ENCODE peak calls at places on chromosomes 4 and X, in nine cellular contexts. C is GM12864; F is foreskin fibroblast; M is AG10803; A is activated CD8-positive, alpha-beta memory T cell treated with anti-CD3 and anti-CD28 coated beads for 1 hour; X is stimulated activated CD8-positive, alpha-beta memory T cell treated with anti-CD3 and anti-CD28 coated beads, Interleukin-4, amount 100 ng/mL, for 24 hours; V is activated CD4-positive, alpha-beta T cell treated with anti-CD3 and anti-CD28 coated beads, Interleukin-2, amount 50 U/mL, for 48 hours; S is stromal cell of bone marrow; R is osteoblast. T is an unnamed sample.

GRCh38 chr4:141580523-141580922 is 55.9 kb upstream of the IL15 start:
- DNase-seq in C (no peak), F (no peak), M (no peak), A (no peak), X (no peak), V (no peak), S (no peak), R (no peak), T (peak)

GRCh38 chrX:10050481-10050880 is 83.3 kb downstream of the CLDN34 start:
- DNase-seq in C (no peak), F (no peak), M (no peak), A (no peak), X (no peak), V (no peak), S (no peak), R (no peak), T (no peak)

GRCh38 chr4:123301942-123302341 is 94.7 kb upstream of the SPRY1 start:
- DNase-seq in C (no peak), F (no peak), M (no peak), A (no peak), X (no peak), V (no peak), S (no peak), R (no peak), T (no peak)

GRCh38 chr4:24482871-24483270 is 101.5 kb downstream of the DHX15 start:
- DNase-seq in C (no peak), F (peak), M (no peak), A (no peak), X (no peak), V (no peak), S (no peak), R (no peak), T (no peak)

GRCh38 chrX:103254171-103254824 is 657 bp downstream of the TCEAL8 start:
- DNase-seq in C (no peak), F (peak), M (peak), A (peak), X (peak), V (peak), S (no peak), R (no peak), T (peak)

GRCh38 chr4:76373919-76374552 is 46.9 kb downstream of the CCDC158 start:
- DNase-seq in C (no peak), F (peak), M (peak), A (no peak), X (no peak), V (no peak), S (peak), R (no peak), T (no peak)

GRCh38 chr4:121726642-121727268 is 30.0 kb upstream of the ANXA5 start:
- DNase-seq in C (peak), F (peak), M (peak), A (no peak), X (no peak), V (no peak), S (peak), R (peak), T (peak)

GRCh38 chr4:997375-998071 is 4.3 kb upstream of the SLC26A1 start:
- DNase-seq in C (no peak), F (peak), M (no peak), A (no peak), X (no peak), V (no peak), S (no peak), R (peak), T (peak)

GRCh38 chrX:70762285-70762684 is 146.2 kb downstream of the TEX11 start:
- DNase-seq in C (no peak), F (no peak), M (no peak), A (no peak), X (no peak), V (no peak), S (no peak), R (no peak), T (peak)

GRCh38 chrX:151336809-151337208 is 60.2 kb upstream of the VMA21 start:
- DNase-seq in C (no peak), F (no peak), M (no peak), A (no peak), X (no peak), V (no peak), S (no peak), R (no peak), T (no peak)

GRCh38 chr4:114136067-114136466 is 156.6 kb upstream of the ARSJ start:
- DNase-seq in C (no peak), F (no peak), M (peak), A (no peak), X (no peak), V (no peak), S (no peak), R (no peak), T (no peak)

GRCh38 chrX:34875204-34875603 is 67.4 kb upstream of the FAM47B start:
- DNase-seq in C (no peak), F (peak), M (peak), A (no peak), X (no peak), V (no peak), S (peak), R (peak), T (no peak)

GRCh38 chr4:153152453-153153338 is 51.5 kb upstream of the TRIM2 start:
- DNase-seq in C (no peak), F (peak), M (peak), A (no peak), X (peak), V (peak), S (no peak), R (no peak), T (peak)

T was measured in neural progenitor cell.